ENCODE peak calls at places on chromosomes 2 and 18, in six cellular contexts. One of them, this sample, is unnamed.

GRCh38 chr2:240703417-240704341 is 12.0 kb downstream of the AQP12A start:
- DNase-seq in GM12892: no peak
- DNase-seq in GM12878: no peak
- DNase-seq in K562: no peak
- DNase-seq in H1: no peak
- DNase-seq in SK-N-SH: no peak
- DNase-seq in this sample: no peak

GRCh38 chr2:26631815-26632214 is 9.4 kb downstream of the CIB4 start:
- DNase-seq in GM12892: no peak
- DNase-seq in GM12878: no peak
- DNase-seq in K562: no peak
- DNase-seq in H1: no peak
- DNase-seq in SK-N-SH: no peak
- DNase-seq in this sample: no peak

GRCh38 chr2:219495531-219496122 is 3.1 kb upstream of the GMPPA start:
- DNase-seq in GM12892: peak
- DNase-seq in GM12878: peak
- DNase-seq in K562: peak
- DNase-seq in H1: peak
- DNase-seq in SK-N-SH: peak
- DNase-seq in this sample: peak

GRCh38 chr2:191478754-191479679 is 198.9 kb upstream of the NABP1 start:
- DNase-seq in GM12892: no peak
- DNase-seq in GM12878: no peak
- DNase-seq in K562: no peak
- DNase-seq in H1: no peak
- DNase-seq in SK-N-SH: peak
- DNase-seq in this sample: no peak

GRCh38 chr2:6352906-6353515 is 512.7 kb downstream of the CMPK2 start:
- DNase-seq in GM12892: no peak
- DNase-seq in GM12878: no peak
- DNase-seq in K562: no peak
- DNase-seq in H1: peak
- DNase-seq in SK-N-SH: peak
- DNase-seq in this sample: no peak

GRCh38 chr2:161586517-161587167 is 37.6 kb upstream of the SLC4A10 start:
- DNase-seq in GM12892: no peak
- DNase-seq in GM12878: no peak
- DNase-seq in K562: peak
- DNase-seq in H1: no peak
- DNase-seq in SK-N-SH: peak
- DNase-seq in this sample: no peak

GRCh38 chr2:138846216-138846821 is 66.1 kb upstream of the NXPH2 start:
- DNase-seq in GM12892: peak
- DNase-seq in GM12878: no peak
- DNase-seq in K562: peak
- DNase-seq in H1: no peak
- DNase-seq in SK-N-SH: peak
- DNase-seq in this sample: peak

GRCh38 chr2:120609826-120610395 is 125.8 kb upstream of the GLI2 start:
- DNase-seq in GM12892: no peak
- DNase-seq in GM12878: no peak
- DNase-seq in K562: no peak
- DNase-seq in H1: no peak
- DNase-seq in SK-N-SH: no peak
- DNase-seq in this sample: no peak

GRCh38 chr2:241063587-241063986 is 38.5 kb downstream of the MTERF4 start:
- DNase-seq in GM12892: no peak
- DNase-seq in GM12878: no peak
- DNase-seq in K562: no peak
- DNase-seq in H1: no peak
- DNase-seq in SK-N-SH: peak
- DNase-seq in this sample: no peak

GRCh38 chr2:238082151-238082550 is 18.0 kb upstream of the ESPNL start:
- DNase-seq in GM12892: no peak
- DNase-seq in GM12878: no peak
- DNase-seq in K562: no peak
- DNase-seq in H1: peak
- DNase-seq in SK-N-SH: no peak
- DNase-seq in this sample: no peak

GRCh38 chr2:29314816-29315571 is 199.8 kb downstream of the CLIP4 start:
- DNase-seq in GM12892: peak
- DNase-seq in GM12878: peak
- DNase-seq in K562: no peak
- DNase-seq in H1: no peak
- DNase-seq in SK-N-SH: no peak
- DNase-seq in this sample: peak

GRCh38 chr2:237585590-237586221 is 4.8 kb downstream of the RAB17 start:
- DNase-seq in GM12892: no peak
- DNase-seq in GM12878: no peak
- DNase-seq in K562: no peak
- DNase-seq in H1: no peak
- DNase-seq in SK-N-SH: no peak
- DNase-seq in this sample: no peak

GRCh38 chr2:179749210-179749609 is 112.2 kb downstream of the ZNF385B start:
- DNase-seq in GM12892: no peak
- DNase-seq in GM12878: no peak
- DNase-seq in K562: no peak
- DNase-seq in H1: no peak
- DNase-seq in SK-N-SH: no peak
- DNase-seq in this sample: no peak

GRCh38 chr2:120442923-120443571 is 97.1 kb downstream of the INHBB start:
- DNase-seq in GM12892: peak
- DNase-seq in GM12878: no peak
- DNase-seq in K562: peak
- DNase-seq in H1: peak
- DNase-seq in SK-N-SH: no peak
- DNase-seq in this sample: no peak

GRCh38 chr2:29296585-29296984 is 181.4 kb downstream of the CLIP4 start:
- DNase-seq in GM12892: no peak
- DNase-seq in GM12878: no peak
- DNase-seq in K562: no peak
- DNase-seq in H1: no peak
- DNase-seq in SK-N-SH: no peak
- DNase-seq in this sample: no peak

GRCh38 chr2:222295368-222296041 is 3.3 kb downstream of the PAX3 start:
- DNase-seq in GM12892: no peak
- DNase-seq in GM12878: no peak
- DNase-seq in K562: no peak
- DNase-seq in H1: peak
- DNase-seq in SK-N-SH: no peak
- DNase-seq in this sample: no peak

GRCh38 chr2:11160731-11161455 is 5.6 kb downstream of the SLC66A3 start:
- DNase-seq in GM12892: no peak
- DNase-seq in GM12878: peak
- DNase-seq in K562: no peak
- DNase-seq in H1: no peak
- DNase-seq in SK-N-SH: no peak
- DNase-seq in this sample: no peak

GRCh38 chr18:67232991-67233390 is 283.5 kb downstream of the DSEL start:
- DNase-seq in GM12892: no peak
- DNase-seq in GM12878: no peak
- DNase-seq in K562: no peak
- DNase-seq in H1: no peak
- DNase-seq in SK-N-SH: no peak
- DNase-seq in this sample: no peak

DNA sequence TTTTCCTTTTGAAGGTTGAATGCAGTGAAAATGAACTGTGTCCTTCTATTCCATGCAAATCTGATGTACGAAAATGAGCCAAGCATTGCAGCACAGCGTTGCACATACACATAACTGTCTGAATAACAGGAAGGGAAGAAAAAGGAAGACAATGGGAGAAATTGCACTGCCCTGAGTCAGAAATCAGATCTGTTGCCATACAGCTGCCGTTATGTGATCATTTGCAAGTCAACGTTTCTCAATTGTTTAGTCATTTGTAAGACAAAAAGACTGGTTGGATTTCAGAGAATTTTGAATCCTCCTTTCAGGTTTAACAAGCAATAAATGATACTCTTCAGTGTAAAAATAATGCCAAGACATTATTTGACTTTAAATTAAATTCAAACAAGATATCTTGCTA is 284.1 kb downstream of the DSEL start:
- DNase-seq in GM12892: no peak
- DNase-seq in GM12878: no peak
- DNase-seq in K562: no peak
- DNase-seq in H1: no peak
- DNase-seq in SK-N-SH: no peak
- DNase-seq in this sample: no peak
- TF ChIP-seq TAF1 in GM12892: no peak
- TF ChIP-seq TAF1 in GM12878: no peak
- TF ChIP-seq TAF1 in K562: no peak
- TF ChIP-seq TAF1 in H1: no peak
- TF ChIP-seq TAF1 in SK-N-SH: no peak
- TF ChIP-seq TAF1 in this sample: no peak

GRCh38 chr2:28137221-28137620 is 246.7 kb downstream of the BABAM2 start:
- DNase-seq in GM12892: no peak
- DNase-seq in GM12878: no peak
- DNase-seq in K562: no peak
- DNase-seq in H1: no peak
- DNase-seq in SK-N-SH: no peak
- DNase-seq in this sample: no peak
- TF ChIP-seq POLR2AphosphoS5 in GM12892: no peak
- TF ChIP-seq POLR2AphosphoS5 in GM12878: no peak
- TF ChIP-seq POLR2AphosphoS5 in K562: no peak
- TF ChIP-seq POLR2AphosphoS5 in H1: no peak
- TF ChIP-seq POLR2AphosphoS5 in SK-N-SH: no peak
- TF ChIP-seq POLR2AphosphoS5 in this sample: no peak

DNA sequence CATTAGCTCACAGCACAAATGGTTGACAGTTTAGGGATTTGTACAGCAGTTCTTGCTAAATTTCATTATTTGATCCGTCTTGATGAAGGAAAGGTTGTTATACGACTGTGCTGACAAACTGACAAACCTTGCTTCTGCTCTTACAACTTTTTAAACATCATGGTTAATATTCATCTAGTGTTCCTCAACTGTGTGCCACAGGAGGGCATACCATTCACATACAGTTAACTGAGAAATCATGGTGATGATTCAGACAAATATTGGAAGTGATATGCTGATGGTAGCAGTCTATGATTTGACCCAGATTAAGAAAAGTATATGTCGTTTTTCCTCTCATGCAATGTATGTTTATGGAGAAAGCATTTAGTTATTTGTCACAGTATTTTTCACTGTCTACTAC is 129.8 kb upstream of the FSIP2 start:
- DNase-seq in GM12892: no peak
- DNase-seq in GM12878: no peak
- DNase-seq in K562: no peak
- DNase-seq in H1: no peak
- DNase-seq in SK-N-SH: peak
- DNase-seq in this sample: no peak
- TF ChIP-seq TAF1 in GM12892: no peak
- TF ChIP-seq TAF1 in GM12878: no peak
- TF ChIP-seq TAF1 in K562: no peak
- TF ChIP-seq TAF1 in H1: no peak
- TF ChIP-seq TAF1 in SK-N-SH: no peak
- TF ChIP-seq TAF1 in this sample: no peak

DNA sequence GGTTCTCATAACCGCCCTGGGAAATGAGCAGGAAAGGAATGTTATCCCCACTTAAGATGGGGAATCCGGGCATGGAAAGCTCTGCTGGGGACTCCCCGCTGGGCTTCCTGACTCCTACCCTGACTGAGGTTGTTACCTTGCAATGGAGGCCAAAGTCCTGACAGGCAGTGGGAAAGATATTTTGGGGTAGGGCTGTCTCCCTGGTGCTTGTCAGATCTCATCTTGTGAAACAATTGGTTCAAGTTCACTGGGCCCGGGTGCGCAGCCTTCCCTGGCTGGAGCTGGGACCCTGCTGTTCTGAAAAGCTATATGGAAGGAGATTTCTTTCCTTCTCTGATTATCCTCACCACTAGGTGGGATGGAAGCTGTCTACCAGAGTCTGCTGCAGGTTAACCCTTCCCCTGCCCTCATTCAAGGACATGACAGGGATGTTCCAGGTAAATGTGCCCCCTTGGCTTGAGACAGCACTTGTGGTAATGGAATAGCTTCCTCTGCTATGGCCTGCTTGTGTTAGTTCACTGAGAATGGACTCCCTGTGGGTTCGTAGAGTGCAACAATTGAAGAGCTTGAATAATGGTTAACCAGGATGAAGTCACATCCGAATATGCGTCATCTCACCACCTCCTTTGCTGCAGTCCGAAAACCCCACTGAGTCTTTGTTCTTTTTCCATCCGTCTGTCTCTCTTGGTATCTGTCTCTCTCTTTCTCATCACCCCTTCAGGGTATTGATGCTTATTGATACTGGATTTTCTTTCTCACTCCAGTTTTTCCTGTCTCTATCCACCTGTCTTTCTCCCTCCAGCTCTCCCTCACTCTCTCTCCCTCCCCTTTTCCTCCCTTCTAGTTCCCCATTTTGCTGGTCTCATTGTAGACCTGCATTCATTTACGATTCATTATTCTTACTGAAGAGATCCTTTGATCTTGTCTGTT is 67.8 kb upstream of the EPAS1 start:
- DNase-seq in GM12892: no peak
- DNase-seq in GM12878: peak
- DNase-seq in K562: no peak
- DNase-seq in H1: no peak
- DNase-seq in SK-N-SH: no peak
- DNase-seq in this sample: no peak
- TF ChIP-seq POLR2AphosphoS5 in GM12892: no peak
- TF ChIP-seq POLR2AphosphoS5 in GM12878: no peak
- TF ChIP-seq POLR2AphosphoS5 in K562: no peak
- TF ChIP-seq POLR2AphosphoS5 in H1: no peak
- TF ChIP-seq POLR2AphosphoS5 in SK-N-SH: no peak
- TF ChIP-seq POLR2AphosphoS5 in this sample: no peak

GRCh38 chr18:27778441-27778840 is 398.5 kb downstream of the CDH2 start:
- DNase-seq in GM12892: no peak
- DNase-seq in GM12878: no peak
- DNase-seq in K562: no peak
- DNase-seq in H1: no peak
- DNase-seq in SK-N-SH: no peak
- DNase-seq in this sample: no peak
- TF ChIP-seq TAF1 in GM12892: no peak
- TF ChIP-seq TAF1 in GM12878: no peak
- TF ChIP-seq TAF1 in K562: no peak
- TF ChIP-seq TAF1 in H1: no peak
- TF ChIP-seq TAF1 in SK-N-SH: no peak
- TF ChIP-seq TAF1 in this sample: no peak

This sample was measured in GM12891.